ENCODE peak calls at places on chromosome 6, in five cellular contexts. G is prostate gland, I is sigmoid colon, H is transverse colon, V is stomach. Q is an unnamed sample. For H3K9me3, the result is how much of the 10 kb centered on the place peaks cover.

GRCh38 chr6:82322386-82322785 is 41.2 kb upstream of the TPBG start:
- DNase-seq in G (no peak), I (no peak), H (no peak), V (no peak), Q (no peak)

GRCh38 chr6:4102687-4103244 is 23.8 kb upstream of the FAM217A start:
- DNase-seq in G (peak), I (no peak), H (no peak), V (peak), Q (no peak)

GRCh38 chr6:116575227-116575626 is 3.9 kb downstream of the RWDD1 start:
- DNase-seq in G (no peak), I (no peak), H (no peak), V (no peak), Q (no peak)

GRCh38 chr6:45986746-45987274 is 28.9 kb downstream of the CLIC5 start:
- DNase-seq in G (no peak), I (no peak), H (no peak), V (no peak), Q (no peak)

GRCh38 chr6:109606362-109606761 is 84.6 kb downstream of the AK9 start:
- DNase-seq in G (no peak), I (no peak), H (no peak), V (no peak), Q (no peak)

GRCh38 chr6:39228992-39229767 is at the start of gene KCNK5:
- DNase-seq in G (peak), I (peak), H (peak), V (peak), Q (no peak)

GRCh38 chr6:127539292-127539691 is 20.2 kb upstream of the MTCL3 start:
- DNase-seq in G (no peak), I (no peak), H (no peak), V (no peak), Q (no peak)

GRCh38 chr6:1678966-1679690 is 69.4 kb downstream of the FOXC1 start:
- DNase-seq in G (peak), I (no peak), H (no peak), V (no peak), Q (no peak)

GRCh38 chr6:14055541-14055940 is 62.0 kb upstream of the CD83 start:
- DNase-seq in G (no peak), I (no peak), H (no peak), V (no peak), Q (no peak)

GRCh38 chr6:144075884-144076283 is 19.5 kb downstream of the SF3B5 start:
- DNase-seq in G (no peak), I (no peak), H (no peak), V (no peak), Q (no peak)

GRCh38 chr6:87909849-87910248 is 137.8 kb upstream of the SPACA1 start:
- DNase-seq in G (no peak), I (no peak), H (no peak), V (no peak), Q (no peak)

GRCh38 chr6:52522655-52523054 is 54.2 kb downstream of the TRAM2 start:
- DNase-seq in G (no peak), I (no peak), H (no peak), V (no peak), Q (no peak)

GRCh38 chr6:149012040-149012545 is 265.3 kb downstream of the UST start:
- DNase-seq in G (peak), I (no peak), H (no peak), V (no peak), Q (no peak)

GRCh38 chr6:14964901-14965300 is 281.0 kb upstream of the JARID2 start:
- DNase-seq in G (no peak), I (no peak), H (no peak), V (no peak), Q (no peak)

GRCh38 chr6:8881663-8882062 is 446.3 kb upstream of the SLC35B3 start:
- DNase-seq in G (no peak), I (no peak), H (no peak), V (no peak), Q (no peak)

GRCh38 chr6:42552380-42552779 is 11.4 kb upstream of the UBR2 start:
- DNase-seq in G (no peak), I (no peak), H (no peak), V (no peak), Q (no peak)

GRCh38 chr6:12963566-12963965 is 247.0 kb downstream of the PHACTR1 start:
- DNase-seq in G (no peak), I (no peak), H (no peak), V (no peak), Q (no peak)

GRCh38 chr6:16681260-16681873 is 79.9 kb downstream of the ATXN1 start:
- DNase-seq in G (no peak), I (no peak), H (no peak), V (no peak), Q (no peak)

GRCh38 chr6:44721954-44722578 is 334.6 kb downstream of the CDC5L start:
- DNase-seq in G (no peak), I (no peak), H (no peak), V (no peak), Q (no peak)

GRCh38 chr6:83464741-83465140 is 33.9 kb upstream of the ME1 start:
- DNase-seq in G (no peak), I (no peak), H (peak), V (no peak), Q (no peak)

GRCh38 chr6:150894191-150894744 is 28.8 kb downstream of the MTHFD1L start:
- DNase-seq in G (no peak), I (no peak), H (no peak), V (no peak), Q (peak)

GRCh38 chr6:2968600-2969135 is 2.7 kb downstream of the SERPINB6 start:
- DNase-seq in G (no peak), I (no peak), H (no peak), V (no peak), Q (no peak)

GRCh38 chr6:126069457-126069856 is 83.1 kb downstream of the TRMT11 start:
- DNase-seq in G (no peak), I (no peak), H (no peak), V (no peak), Q (no peak)

GRCh38 chr6:119333707-119334295 is 15.8 kb downstream of the MAN1A1 start:
- DNase-seq in G (no peak), I (no peak), H (no peak), V (no peak), Q (no peak)

GRCh38 chr6:1153696-1154245 is 158.1 kb upstream of the FOXQ1 start:
- DNase-seq in G (no peak), I (no peak), H (no peak), V (no peak), Q (no peak)

GRCh38 chr6:2158596-2159271 is 86.7 kb downstream of the GMDS start:
- DNase-seq in G (no peak), I (no peak), H (no peak), V (no peak), Q (no peak)

GRCh38 chr6:70183512-70183911 is 119.4 kb downstream of the COL9A1 start:
- DNase-seq in G (peak), I (no peak), H (no peak), V (no peak), Q (no peak)

GRCh38 chr6:131885237-131885636 is 65.9 kb downstream of the CCN2 start:
- DNase-seq in G (no peak), I (no peak), H (no peak), V (no peak), Q (no peak)

GRCh38 chr6:15132854-15133670 is 112.8 kb upstream of the JARID2 start:
- DNase-seq in G (no peak), I (peak), H (no peak), V (no peak), Q (no peak)

GRCh38 chr6:89675949-89676753 is 37.6 kb upstream of the LYRM2 start:
- DNase-seq in G (no peak), I (no peak), H (no peak), V (no peak), Q (no peak)

GRCh38 chr6:21501815-21502214 is 91.7 kb upstream of the SOX4 start:
- DNase-seq in G (no peak), I (no peak), H (no peak), V (no peak), Q (no peak)

GRCh38 chr6:2524090-2524489 is 226.6 kb downstream of the MYLK4 start:
- DNase-seq in G (no peak), I (no peak), H (no peak), V (no peak), Q (no peak)

GRCh38 chr6:52103661-52104060 is 16.2 kb upstream of the PKHD1 start:
- DNase-seq in G (no peak), I (no peak), H (no peak), V (no peak), Q (no peak)

GRCh38 chr6:50966532-50966931 is 147.9 kb downstream of the TFAP2B start:
- DNase-seq in G (no peak), I (no peak), H (no peak), V (no peak), Q (no peak)

GRCh38 chr6:4210619-4211419 is 75.4 kb upstream of the ECI2 start:
- DNase-seq in G (peak), I (no peak), H (peak), V (peak), Q (no peak)

GRCh38 chr6:147841749-147842148 is 333.3 kb downstream of the SAMD5 start:
- DNase-seq in G (no peak), I (no peak), H (no peak), V (no peak), Q (no peak)

GRCh38 chr6:170253226-170253909 is 37.5 kb downstream of the DLL1 start:
- DNase-seq in G (no peak), I (peak), H (no peak), V (no peak), Q (no peak)

GRCh38 chr6:109318328-109318876 is 63.9 kb downstream of the CD164 start:
- DNase-seq in G (peak), I (no peak), H (peak), V (no peak), Q (no peak)

GRCh38 chr6:163288915-163289314 is 125.6 kb upstream of the QKI start:
- DNase-seq in G (no peak), I (no peak), H (no peak), V (no peak), Q (no peak)
- H3K27ac ChIP-seq in G (no peak), I (no peak), H (no peak), V (no peak), Q (no peak)

GRCh38 chr6:168092541-168092940 is 13.5 kb upstream of the FRMD1 start:
- DNase-seq in G (no peak), I (no peak), H (no peak), V (no peak), Q (no peak)
- H3K9me3 ChIP-seq in G (under half), I (under half), H (under half), V (under half), Q (under half)

GRCh38 chr6:159769470-159769869 is 7.6 kb downstream of the ACAT2 start:
- DNase-seq in G (no peak), I (no peak), H (no peak), V (no peak), Q (no peak)
- TF ChIP-seq POLR2AphosphoS5 in G (no peak), I (no peak), H (no peak), V (no peak), Q (no peak)

GRCh38 chr6:100460650-100461204 is 4.0 kb downstream of the SIM1 start:
- DNase-seq in G (no peak), I (no peak), H (no peak), V (no peak), Q (no peak)

GRCh38 chr6:100462396-100462795 is 2.3 kb downstream of the SIM1 start:
- DNase-seq in G (no peak), I (no peak), H (no peak), V (no peak), Q (no peak)

GRCh38 chr6:100461273-100461919 is 3.3 kb downstream of the SIM1 start:
- DNase-seq in G (no peak), I (no peak), H (no peak), V (no peak), Q (no peak)

GRCh38 chr6:100462990-100463684 is 1.6 kb downstream of the SIM1 start:
- DNase-seq in G (no peak), I (no peak), H (no peak), V (no peak), Q (no peak)

GRCh38 chr6:100461920-100462295 is 2.8 kb downstream of the SIM1 start:
- DNase-seq in G (no peak), I (no peak), H (no peak), V (no peak), Q (no peak)
- H3K27ac ChIP-seq in G (no peak), I (no peak), H (no peak), V (no peak), Q (no peak)

DNA sequence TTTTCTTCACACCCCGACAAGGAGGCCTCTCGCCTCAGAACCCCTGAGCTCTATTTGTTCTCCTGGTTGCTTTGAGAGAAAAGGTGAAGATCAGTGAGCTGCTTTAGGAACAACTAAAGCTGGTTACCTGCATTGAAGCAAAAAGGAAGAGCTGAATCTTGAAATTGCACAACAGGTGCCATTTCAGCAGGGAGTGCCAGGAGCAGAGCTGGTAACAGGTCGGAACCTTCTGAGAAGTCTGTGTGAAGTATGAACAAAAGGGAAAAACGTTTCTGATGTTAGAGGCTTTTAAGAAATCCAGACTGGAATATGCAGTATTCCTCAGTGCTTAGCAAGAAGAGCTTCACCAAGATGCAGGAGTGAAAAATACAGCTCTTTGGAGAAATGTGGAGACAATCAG is 164.0 kb downstream of the TMEM242 start:
- DNase-seq in G (no peak), I (no peak), H (no peak), V (no peak), Q (no peak)
- H3K9me3 ChIP-seq in G (under half), I (under half), H (under half), V (under half), Q (under half)

DNA sequence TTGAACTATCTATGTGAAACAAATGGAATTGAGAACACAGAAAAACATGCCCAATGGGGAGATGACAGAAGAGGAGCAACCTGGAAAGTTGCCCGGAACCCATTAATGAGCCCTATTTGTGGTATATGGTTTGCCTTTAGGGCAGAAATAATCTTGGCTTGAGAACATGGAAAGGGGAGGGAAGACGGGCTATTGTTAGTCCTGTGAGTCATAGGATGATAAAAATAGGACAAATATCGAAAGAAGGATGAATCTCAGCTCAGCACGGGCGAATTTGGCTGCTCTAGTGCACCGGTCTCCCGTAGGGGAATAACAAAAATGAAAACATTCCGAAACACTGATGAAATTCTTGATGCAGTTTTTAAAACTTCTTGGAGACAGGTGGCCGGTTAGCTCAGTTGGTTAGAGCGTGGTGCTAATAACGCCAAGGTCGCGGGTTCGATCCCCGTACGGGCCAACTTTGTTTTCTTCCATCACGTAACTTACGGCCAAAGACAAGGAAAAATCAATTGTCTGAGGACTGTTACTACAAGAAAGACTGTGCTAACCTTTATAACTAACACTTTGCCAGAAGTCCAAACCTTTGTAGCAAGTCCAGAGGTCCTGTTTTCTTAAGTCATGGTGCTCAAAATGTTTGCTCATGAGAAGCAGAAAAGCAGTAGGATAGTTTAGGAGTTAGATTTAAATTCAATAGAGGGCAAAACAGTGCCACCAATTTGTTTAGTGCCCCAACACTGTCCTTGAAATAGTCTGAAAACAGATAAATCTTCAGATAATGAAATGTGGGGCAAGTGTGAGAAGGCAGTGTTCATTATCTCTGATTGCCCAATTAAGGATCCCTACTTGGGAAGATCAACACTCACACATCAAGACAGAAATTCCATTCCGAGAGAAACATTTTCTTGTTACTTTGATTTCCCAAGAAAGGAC is 15.8 kb downstream of the HMGN4 start:
- DNase-seq in G (peak), I (peak), H (peak), V (peak), Q (no peak)
- TF ChIP-seq POLR2AphosphoS5 in G (peak), I (no peak), H (peak), V (peak), Q (no peak)

DNA sequence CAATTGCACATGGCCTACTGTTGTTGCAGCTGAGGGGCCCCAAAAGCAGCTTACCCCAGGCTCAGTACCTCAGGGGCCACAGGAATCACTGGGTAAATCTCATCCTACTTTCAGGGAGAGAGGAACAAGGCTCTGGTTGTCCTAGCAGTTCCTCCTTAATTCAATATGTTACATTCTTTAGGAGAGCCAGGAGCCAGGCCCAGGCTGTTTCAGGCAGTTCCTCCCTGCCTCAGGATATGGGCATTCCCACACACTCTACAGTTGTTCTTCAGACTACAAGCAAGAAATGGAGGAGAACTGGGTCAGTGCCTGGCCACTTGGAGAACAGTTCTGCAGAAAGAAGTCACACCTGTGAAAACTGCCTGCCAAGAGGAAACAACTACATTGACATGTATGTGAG is 9.6 kb upstream of the BTN3A2 start:
- DNase-seq in G (no peak), I (no peak), H (no peak), V (no peak), Q (no peak)
- H3K27ac ChIP-seq in G (no peak), I (no peak), H (no peak), V (no peak), Q (no peak)

Q was measured in suprapubic skin.